ENCODE peak calls at places on chromosomes 7 and 10, in ten cellular contexts. P is DMS153; Z is stimulated activated CD4-positive, alpha-beta T cell treated with anti-CD3 and anti-CD28 coated beads, Interleukin-4, amount 100 ng/mL, for 4 hours; M is sciatic nerve; R is HEK293T; N is CD8-positive, alpha-beta memory T cell; H is effector memory CD8-positive, alpha-beta T cell; O is RPMI7951; C is stimulated activated CD8-positive, alpha-beta memory T cell treated with anti-CD3 and anti-CD28 coated beads, Interleukin-4, amount 100 ng/mL, for 4 hours; I is LoVo. T is an unnamed sample.

GRCh38 chr10:13913890-13914289 is 327.1 kb downstream of the PRPF18 start:
- DNase-seq in Z (no peak), M (no peak), C (no peak), P (no peak), I (no peak), R (no peak), N (no peak), O (no peak), H (no peak), T (peak; percentile 16)

GRCh38 chr10:74502963-74503608 is 323.3 kb upstream of the KAT6B start:
- DNase-seq in N (no peak), H (no peak), O (peak; percentile 81), C (no peak), M (no peak), I (peak; percentile 7), Z (no peak), R (no peak), P (no peak), T (no peak)

GRCh38 chr7:17311952-17312351 is 13.5 kb downstream of the AHR start:
- DNase-seq in I (no peak), H (no peak), N (no peak), C (no peak), P (no peak), Z (no peak), M (no peak), R (no peak), O (no peak), T (no peak)

GRCh38 chr7:137454169-137455166 is 110.9 kb upstream of the PTN start:
- DNase-seq in H (no peak), O (peak; percentile 57), P (peak; percentile 2), C (no peak), I (peak; percentile 70), N (no peak), R (peak; percentile 46), Z (no peak), M (peak; percentile 53), T (no peak)

GRCh38 chr10:5951721-5952407 is 25.5 kb downstream of the IL15RA start:
- DNase-seq in C (no peak), O (no peak), M (no peak), R (no peak), H (no peak), P (no peak), Z (no peak), I (no peak), N (no peak), T (no peak)

GRCh38 chr7:3217166-3217565 is 83.9 kb upstream of the SDK1 start:
- DNase-seq in O (peak; percentile 34), R (no peak), I (no peak), Z (no peak), P (no peak), N (no peak), H (no peak), M (no peak), C (no peak), T (no peak)

GRCh38 chr10:11525503-11525902 is 85.9 kb downstream of the USP6NL start:
- DNase-seq in O (no peak), Z (no peak), I (no peak), N (no peak), H (no peak), P (no peak), R (no peak), C (no peak), M (peak; percentile 86), T (no peak)

GRCh38 chr10:113431807-113432206 is 121.0 kb upstream of the HABP2 start:
- DNase-seq in H (no peak), N (no peak), M (no peak), R (no peak), P (no peak), Z (no peak), I (no peak), O (no peak), C (no peak), T (no peak)

GRCh38 chr7:75854233-75854632 is 24.6 kb upstream of the RHBDD2 start:
- DNase-seq in C (no peak), O (peak; percentile 19), I (no peak), H (no peak), Z (no peak), R (no peak), P (no peak), M (no peak), N (no peak), T (no peak)

GRCh38 chr7:123346771-123347170 is 147.0 kb upstream of the SLC13A1 start:
- DNase-seq in N (no peak), P (no peak), M (no peak), H (no peak), C (no peak), R (no peak), O (no peak), Z (no peak), I (no peak), T (no peak)

GRCh38 chr7:2715341-2716231 is 27.6 kb downstream of the AMZ1 start:
- DNase-seq in M (no peak), N (no peak), C (no peak), R (no peak), P (no peak), O (no peak), H (peak; percentile 25), Z (peak; percentile 59), I (no peak), T (no peak)

GRCh38 chr10:119025776-119026175 is 3.7 kb upstream of the NANOS1 start:
- DNase-seq in N (no peak), I (no peak), C (no peak), H (no peak), P (peak; percentile 63), O (peak; percentile 44), Z (no peak), R (no peak), M (no peak), T (no peak)

GRCh38 chr7:122257056-122257455 is 47.5 kb downstream of the FEZF1 start:
- DNase-seq in C (no peak), H (no peak), M (no peak), O (no peak), N (no peak), P (no peak), R (no peak), I (no peak), Z (no peak), T (no peak)

GRCh38 chr10:95280637-95281036 is 10.2 kb downstream of the PDLIM1 start:
- DNase-seq in P (no peak), N (no peak), O (no peak), R (no peak), M (no peak), H (no peak), Z (no peak), C (no peak), I (no peak), T (no peak)

GRCh38 chr10:33160151-33160550 is 174.3 kb downstream of the NRP1 start:
- DNase-seq in C (no peak), N (no peak), P (no peak), O (no peak), H (no peak), Z (no peak), I (no peak), R (no peak), M (no peak), T (no peak)

GRCh38 chr10:58017719-58018367 is 249.9 kb downstream of the IPMK start:
- DNase-seq in N (no peak), C (no peak), R (no peak), H (no peak), P (no peak), M (no peak), Z (no peak), I (no peak), O (peak; percentile 84), T (no peak)

GRCh38 chr10:89929282-89930026 is 228.1 kb downstream of the KIF20B start:
- DNase-seq in I (no peak), Z (no peak), M (no peak), N (no peak), O (no peak), C (no peak), R (no peak), H (no peak), P (no peak), T (no peak)

GRCh38 chr10:17736223-17736622 is 15.8 kb upstream of the TMEM236 start:
- DNase-seq in I (no peak), P (no peak), R (no peak), Z (no peak), M (no peak), C (no peak), H (no peak), O (peak; percentile 12), N (no peak), T (no peak)

GRCh38 chr10:116780691-116781205 is 38.4 kb upstream of the HSPA12A start:
- DNase-seq in P (no peak), N (no peak), C (no peak), O (no peak), I (no peak), M (peak; percentile 13), Z (no peak), H (no peak), R (no peak), T (no peak)

GRCh38 chr10:79351332-79351731 is 4.1 kb downstream of the PPIF start:
- DNase-seq in O (no peak), H (no peak), I (no peak), Z (no peak), N (no peak), C (no peak), P (no peak), M (no peak), R (no peak), T (no peak)

GRCh38 chr10:36759111-36759805 is 366.1 kb upstream of the ANKRD30A start:
- DNase-seq in O (peak; percentile 89), N (no peak), I (no peak), H (no peak), R (no peak), M (no peak), P (no peak), C (no peak), Z (no peak), T (no peak)

GRCh38 chr10:71008150-71008549 is 119.8 kb upstream of the PCBD1 start:
- DNase-seq in C (no peak), I (no peak), P (no peak), Z (no peak), R (no peak), N (no peak), O (no peak), H (no peak), M (no peak), T (no peak)

GRCh38 chr7:2013381-2014311 is 219.1 kb downstream of the MAD1L1 start:
- DNase-seq in R (no peak), I (no peak), H (no peak), N (no peak), O (no peak), Z (no peak), M (peak; percentile 51), P (no peak), C (no peak), T (no peak)

GRCh38 chr7:14542624-14543023 is 359.9 kb downstream of the DGKB start:
- DNase-seq in O (no peak), M (no peak), C (no peak), H (no peak), N (no peak), P (no peak), Z (no peak), I (no peak), R (no peak), T (no peak)

GRCh38 chr7:135981958-135982646 is 4.9 kb upstream of the MTPN start:
- DNase-seq in H (no peak), I (no peak), P (no peak), N (no peak), O (no peak), M (no peak), C (no peak), Z (no peak), R (no peak), T (no peak)

GRCh38 chr7:20112646-20113045 is 104.5 kb downstream of the MACC1 start:
- DNase-seq in N (no peak), R (no peak), H (no peak), I (no peak), C (no peak), P (no peak), O (no peak), Z (no peak), M (no peak), T (no peak)

GRCh38 chr7:85014936-85015335 is 171.9 kb downstream of the SEMA3D start:
- DNase-seq in O (no peak), C (no peak), H (no peak), N (no peak), I (no peak), R (peak; percentile 27), P (no peak), M (no peak), Z (no peak), T (no peak)

GRCh38 chr7:148941598-148942280 is 57.6 kb upstream of the EZH2 start:
- DNase-seq in M (no peak), H (peak; percentile 55), C (peak; percentile 20), Z (peak; percentile 63), P (peak; percentile 73), R (peak; percentile 55), N (peak; percentile 53), I (peak; percentile 90), O (peak; percentile 78), T (no peak)

T was measured in amygdala.